ENCODE peak calls at places on chromosomes 5 and 9, in ten cellular contexts. U is WTC11, B is renal cortical epithelial cell, F is GM12865, O is colonic mucosa, R is HT1080, L is activated T-helper 1 cell treated with Interleukin-2 at 50 U/mL for 16 hours, T is NCI-H460, N is GM13977, S is ELR. C is an unnamed sample.

GRCh38 chr5:120405923-120406322 is 58.2 kb upstream of the PRR16 start:
- DNase-seq in N (no peak), O (no peak), L (no peak), S (peak), U (no peak), F (no peak), T (no peak), R (peak), B (peak), C (no peak)

GRCh38 chr5:80871541-80871961 is 88.6 kb upstream of the RASGRF2 start:
- DNase-seq in U (no peak), O (no peak), S (peak), N (no peak), L (no peak), T (peak), R (peak), B (peak), F (no peak), C (no peak)

GRCh38 chr9:74044844-74045243 is 452.3 kb upstream of the RORB start:
- DNase-seq in U (no peak), O (no peak), B (no peak), L (no peak), N (no peak), S (no peak), R (no peak), F (no peak), T (no peak), C (no peak)

GRCh38 chr5:72760259-72760658 is 56.2 kb upstream of the TNPO1 start:
- DNase-seq in L (no peak), N (no peak), B (peak), T (no peak), F (no peak), S (peak), O (no peak), U (no peak), R (peak), C (no peak)

GRCh38 chr5:172990776-172991175 is 7.2 kb downstream of the ATP6V0E1 start:
- DNase-seq in T (no peak), B (no peak), O (no peak), S (no peak), U (no peak), L (no peak), R (no peak), N (no peak), F (no peak), C (no peak)

GRCh38 chr5:172447646-172448365 is 6.5 kb downstream of the SH3PXD2B start:
- DNase-seq in S (no peak), F (no peak), N (no peak), O (no peak), L (no peak), R (no peak), T (no peak), B (no peak), U (no peak), C (no peak)

GRCh38 chr5:41831155-41831554 is 39.1 kb downstream of the OXCT1 start:
- DNase-seq in T (no peak), O (no peak), U (no peak), B (no peak), F (peak), R (no peak), N (no peak), L (no peak), S (no peak), C (no peak)

GRCh38 chr9:61670616-61671015 is 480.8 kb downstream of the SPATA31A7 start:
- DNase-seq in F (no peak), U (no peak), N (no peak), S (no peak), R (no peak), O (no peak), B (no peak), L (no peak), T (no peak), C (no peak)

GRCh38 chr5:118174671-118175070 is 813.7 kb downstream of the DTWD2 start:
- DNase-seq in U (no peak), F (no peak), R (no peak), N (no peak), B (no peak), S (no peak), O (no peak), T (no peak), L (no peak), C (no peak)

GRCh38 chr5:147332643-147333042 is 97.8 kb downstream of the STK32A start:
- DNase-seq in L (no peak), R (no peak), F (no peak), N (no peak), S (no peak), T (no peak), O (no peak), B (peak), U (no peak), C (no peak)

GRCh38 chr5:133865113-133865512 is 103.3 kb downstream of the C5orf15 start:
- DNase-seq in N (no peak), F (no peak), O (no peak), T (no peak), S (no peak), R (no peak), L (no peak), U (no peak), B (no peak), C (no peak)

GRCh38 chr9:107228648-107229047 is 54.4 kb upstream of the RAD23B start:
- DNase-seq in U (no peak), O (no peak), T (no peak), B (no peak), F (no peak), R (no peak), N (no peak), L (no peak), S (no peak), C (no peak)

GRCh38 chr5:57841671-57842375 is 359.2 kb upstream of the ACTBL2 start:
- DNase-seq in O (no peak), U (peak), L (no peak), N (no peak), T (peak), F (no peak), R (peak), S (peak), B (peak), C (no peak)

GRCh38 chr5:32932231-32932935 is 221.3 kb downstream of the NPR3 start:
- DNase-seq in B (no peak), N (no peak), O (no peak), T (no peak), U (no peak), L (no peak), R (no peak), S (no peak), F (no peak), C (no peak)

GRCh38 chr5:149988126-149988525 is 12.3 kb downstream of the TIGD6 start:
- DNase-seq in B (no peak), R (no peak), S (no peak), F (no peak), N (no peak), L (no peak), O (no peak), U (no peak), T (no peak), C (no peak)

GRCh38 chr5:135535820-135536801 is at the start of gene NEUROG1:
- DNase-seq in N (no peak), S (no peak), L (no peak), U (peak), O (peak), R (no peak), B (no peak), F (no peak), T (no peak), C (no peak)

GRCh38 chr9:113516840-113517577 is 53.5 kb downstream of the RGS3 start:
- DNase-seq in L (peak), N (peak), U (no peak), F (peak), R (peak), T (no peak), O (no peak), B (peak), S (peak), C (no peak)

GRCh38 chr5:5719292-5719691 is 296.8 kb downstream of the ICE1 start:
- DNase-seq in R (no peak), B (no peak), U (no peak), T (no peak), L (no peak), F (no peak), S (no peak), O (no peak), N (no peak), C (no peak)

GRCh38 chr9:123302348-123303214 is 34.2 kb upstream of the STRBP start:
- DNase-seq in N (no peak), L (no peak), O (no peak), S (no peak), F (no peak), T (no peak), R (no peak), U (no peak), B (no peak), C (no peak)

GRCh38 chr5:149739371-149739770 is 9.3 kb downstream of the PPARGC1B start:
- DNase-seq in L (no peak), O (no peak), B (no peak), U (no peak), T (no peak), R (no peak), N (no peak), S (no peak), F (no peak), C (no peak)

GRCh38 chr5:170809551-170809950 is 26.0 kb downstream of the GABRP start:
- DNase-seq in L (no peak), N (peak), F (peak), B (peak), S (peak), R (peak), U (peak), T (peak), O (no peak), C (no peak)

GRCh38 chr9:23851024-23851629 is 25.1 kb upstream of the ELAVL2 start:
- DNase-seq in B (no peak), R (peak), T (peak), U (peak), L (no peak), S (no peak), F (no peak), N (no peak), O (peak), C (no peak)

GRCh38 chr5:41925555-41925946 is 470 bp downstream of the FBXO4 start:
- DNase-seq in F (peak), N (no peak), U (no peak), B (peak), L (no peak), S (peak), T (peak), R (peak), O (peak), C (peak)

GRCh38 chr5:102691434-102691833 is 63.7 kb upstream of the PAM start:
- DNase-seq in L (no peak), N (no peak), O (no peak), B (peak), F (no peak), T (no peak), S (no peak), U (no peak), R (no peak), C (no peak)

GRCh38 chr9:4413856-4414255 is 76.4 kb upstream of the SLC1A1 start:
- DNase-seq in F (no peak), S (no peak), U (no peak), N (no peak), B (no peak), R (no peak), L (no peak), O (no peak), T (no peak), C (no peak)